ENCODE peak calls at places on chromosomes 5 and 9, in ten cellular contexts. F is right lobe of liver, G is HCT116, E is dorsolateral prefrontal cortex, J is breast epithelium, S is neural crest cell, Y is SK-N-SH, T is AG09319, W is upper lobe of right lung, I is cardiac muscle cell. L is an unnamed sample.

GRCh38 chr5:114387433-114387832 is 25.6 kb downstream of the KCNN2 start:
- DNase-seq in F (no peak), G (no peak), E (no peak), J (no peak), S (no peak), Y (no peak), T (no peak), W (no peak), I (no peak), L (no peak)

GRCh38 chr5:96661101-96661840 is 905 bp upstream of the CAST start:
- DNase-seq in F (peak), G (no peak), E (no peak), J (no peak), S (peak), Y (peak), T (no peak), W (no peak), I (peak), L (no peak)

GRCh38 chr9:80074439-80074838 is 502.7 kb downstream of the TLE4 start:
- DNase-seq in F (no peak), G (no peak), E (no peak), J (peak), S (no peak), Y (no peak), T (no peak), W (no peak), I (peak), L (no peak)

GRCh38 chr5:92890841-92891244 is 690.2 kb downstream of the NR2F1-AS1 start:
- DNase-seq in F (no peak), G (no peak), E (no peak), J (no peak), S (no peak), Y (no peak), T (no peak), W (no peak), I (no peak), L (no peak)

GRCh38 chr9:83563360-83563759 is 25.2 kb upstream of the FRMD3 start:
- DNase-seq in F (no peak), G (no peak), E (peak), J (no peak), S (no peak), Y (no peak), T (no peak), W (no peak), I (no peak), L (no peak)

GRCh38 chr9:117869287-117869686 is 165.1 kb downstream of the TLR4 start:
- DNase-seq in F (no peak), G (no peak), E (no peak), J (no peak), S (no peak), Y (no peak), T (no peak), W (no peak), I (no peak), L (no peak)

GRCh38 chr5:88172847-88173758 is 95.5 kb downstream of the TMEM161B start:
- DNase-seq in F (no peak), G (no peak), E (no peak), J (no peak), S (no peak), Y (no peak), T (no peak), W (no peak), I (no peak), L (no peak)

GRCh38 chr9:95373069-95373681 is 55.7 kb upstream of the FANCC start:
- DNase-seq in F (no peak), G (no peak), E (no peak), J (no peak), S (no peak), Y (peak), T (no peak), W (no peak), I (no peak), L (no peak)

GRCh38 chr5:132456553-132457361 is 33.8 kb downstream of the IRF1 start:
- DNase-seq in F (peak), G (no peak), E (no peak), J (no peak), S (no peak), Y (no peak), T (no peak), W (peak), I (no peak), L (no peak)

GRCh38 chr5:146466521-146467349 is 19.6 kb downstream of the TCERG1 start:
- DNase-seq in F (no peak), G (no peak), E (no peak), J (no peak), S (no peak), Y (peak), T (no peak), W (no peak), I (peak), L (no peak)

GRCh38 chr9:120396926-120397325 is 183.0 kb downstream of the CDK5RAP2 start:
- DNase-seq in F (no peak), G (no peak), E (no peak), J (no peak), S (no peak), Y (no peak), T (no peak), W (no peak), I (no peak), L (no peak)

GRCh38 chr5:125043781-125044391 is 297.4 kb upstream of the ZNF608 start:
- DNase-seq in F (peak), G (peak), E (no peak), J (peak), S (no peak), Y (peak), T (peak), W (peak), I (peak), L (no peak)
- TF ChIP-seq CTCF in F (no peak), G (no peak), E (no peak), J (no peak), S (no peak), Y (no peak), T (no peak), W (no peak), I (no peak), L (no peak)

GRCh38 chr5:173629628-173630027 is 13.2 kb upstream of the BOD1 start:
- DNase-seq in F (no peak), G (no peak), E (no peak), J (no peak), S (peak), Y (peak), T (no peak), W (no peak), I (no peak), L (no peak)
- TF ChIP-seq CTCF in F (peak), G (peak), E (peak), J (no peak), S (peak), Y (peak), T (no peak), W (no peak), I (peak), L (peak)

GRCh38 chr5:59842999-59843398 is 50.5 kb downstream of the PDE4D start:
- DNase-seq in F (no peak), G (no peak), E (no peak), J (no peak), S (no peak), Y (no peak), T (no peak), W (no peak), I (no peak), L (no peak)

GRCh38 chr5:59840200-59840601 is 53.3 kb downstream of the PDE4D start:
- DNase-seq in F (no peak), G (no peak), E (no peak), J (no peak), S (no peak), Y (peak), T (no peak), W (no peak), I (no peak), L (no peak)

GRCh38 chr5:59843511-59844230 is 49.9 kb downstream of the PDE4D start:
- DNase-seq in F (no peak), G (no peak), E (no peak), J (no peak), S (no peak), Y (no peak), T (no peak), W (no peak), I (no peak), L (no peak)

DNA sequence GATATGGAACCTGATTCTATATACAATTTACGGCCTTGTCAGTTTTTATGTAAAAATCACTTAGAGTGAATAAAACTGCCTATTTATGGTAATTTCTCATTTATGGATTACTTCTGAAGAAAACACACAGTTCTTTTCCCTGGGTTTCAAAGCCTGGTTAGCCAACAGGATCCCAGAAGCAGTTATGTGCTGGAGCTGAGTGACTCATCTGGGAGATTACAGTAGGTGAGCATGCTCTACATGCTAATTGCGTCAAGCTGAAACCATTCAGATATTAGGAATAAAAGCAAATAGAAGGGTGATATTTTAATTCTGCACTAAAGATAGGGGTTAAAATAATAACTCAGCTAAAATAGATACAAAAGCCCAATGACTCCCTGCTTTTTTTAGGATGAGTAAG is 47.8 kb downstream of the PDE4D start:
- DNase-seq in F (no peak), G (no peak), E (no peak), J (no peak), S (no peak), Y (no peak), T (no peak), W (no peak), I (no peak), L (no peak)
- TF ChIP-seq CTCF in F (no peak), G (no peak), E (no peak), J (no peak), S (no peak), Y (no peak), T (no peak), W (no peak), I (no peak), L (no peak)

GRCh38 chr5:168947212-168947868 is 353.6 kb downstream of the SLIT3 start:
- DNase-seq in F (peak), G (no peak), E (no peak), J (no peak), S (peak), Y (peak), T (no peak), W (no peak), I (peak), L (peak)

GRCh38 chr5:168948746-168949145 is 352.2 kb downstream of the SLIT3 start:
- DNase-seq in F (no peak), G (no peak), E (no peak), J (no peak), S (no peak), Y (peak), T (no peak), W (no peak), I (no peak), L (no peak)

GRCh38 chr5:168943999-168944398 is 356.9 kb downstream of the SLIT3 start:
- DNase-seq in F (no peak), G (no peak), E (no peak), J (no peak), S (no peak), Y (peak), T (no peak), W (no peak), I (peak), L (no peak)

GRCh38 chr5:168943485-168943884 is 357.5 kb downstream of the SLIT3 start:
- DNase-seq in F (no peak), G (no peak), E (no peak), J (no peak), S (no peak), Y (no peak), T (no peak), W (no peak), I (no peak), L (no peak)

GRCh38 chr5:168946363-168946762 is 354.6 kb downstream of the SLIT3 start:
- DNase-seq in F (no peak), G (no peak), E (no peak), J (no peak), S (peak), Y (peak), T (no peak), W (no peak), I (peak), L (no peak)
- TF ChIP-seq CTCF in F (no peak), G (peak), E (peak), J (no peak), S (peak), Y (peak), T (peak), W (no peak), I (peak), L (peak)

GRCh38 chr5:149828161-149829011 is 98.3 kb downstream of the PPARGC1B start:
- DNase-seq in F (peak), G (peak), E (peak), J (peak), S (peak), Y (peak), T (peak), W (peak), I (peak), L (peak)

GRCh38 chr5:149831492-149831891 is 101.4 kb downstream of the PPARGC1B start:
- DNase-seq in F (no peak), G (no peak), E (no peak), J (no peak), S (no peak), Y (no peak), T (no peak), W (no peak), I (no peak), L (no peak)

GRCh38 chr5:149827501-149827990 is 97.4 kb downstream of the PPARGC1B start:
- DNase-seq in F (no peak), G (no peak), E (no peak), J (no peak), S (no peak), Y (no peak), T (no peak), W (no peak), I (no peak), L (no peak)

GRCh38 chr5:149830579-149830978 is 100.5 kb downstream of the PPARGC1B start:
- DNase-seq in F (no peak), G (no peak), E (no peak), J (no peak), S (no peak), Y (no peak), T (no peak), W (no peak), I (no peak), L (no peak)

GRCh38 chr5:149829954-149830353 is 99.8 kb downstream of the PPARGC1B start:
- DNase-seq in F (no peak), G (no peak), E (no peak), J (no peak), S (no peak), Y (peak), T (no peak), W (no peak), I (no peak), L (no peak)
- TF ChIP-seq CTCF in F (no peak), G (peak), E (no peak), J (no peak), S (peak), Y (peak), T (peak), W (no peak), I (peak), L (peak)

DNA sequence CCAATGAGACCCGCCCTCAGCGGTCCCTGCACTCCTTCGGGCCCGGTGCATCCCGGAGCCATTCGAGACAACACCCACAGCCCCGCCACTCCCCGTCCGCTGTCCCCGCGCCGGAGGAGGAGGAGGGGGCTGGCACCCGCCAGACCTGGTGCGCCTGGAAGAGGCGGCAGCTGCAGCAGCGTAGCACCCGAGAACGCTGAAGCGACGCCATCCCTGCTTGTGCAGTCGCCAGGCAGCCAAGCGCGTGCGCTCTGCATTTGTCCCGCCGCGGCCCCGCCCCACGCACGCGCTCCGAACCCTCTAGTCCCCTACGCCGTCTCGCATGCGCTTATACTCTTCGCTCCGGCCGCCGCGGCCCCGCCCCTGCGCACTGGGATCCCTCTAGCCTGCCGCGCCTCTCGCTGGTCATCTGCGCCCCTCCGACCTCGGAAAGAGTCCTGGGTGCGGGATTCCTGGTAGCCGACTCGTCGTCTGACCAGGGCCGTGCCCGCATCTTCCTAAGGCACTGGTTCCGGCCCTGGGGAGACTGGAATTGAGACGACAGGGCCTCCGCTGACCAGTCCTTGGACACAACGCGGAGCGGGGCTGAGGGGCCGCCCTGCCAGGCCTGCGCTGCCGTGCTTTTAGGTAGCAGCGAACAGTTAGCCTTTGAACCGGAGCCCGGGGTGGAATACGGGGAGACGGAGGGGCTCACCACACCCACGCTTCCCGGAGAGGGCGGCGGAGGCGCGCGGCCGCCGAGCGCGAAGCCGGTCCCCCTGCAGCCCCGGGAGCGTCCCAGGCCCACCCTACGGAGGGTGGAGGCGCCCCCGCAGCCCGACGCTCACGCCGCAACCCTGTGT is at the start of gene MRNIP:
- DNase-seq in F (peak), G (peak), E (peak), J (peak), S (peak), Y (peak), T (peak), W (peak), I (peak), L (peak)
- TF ChIP-seq CTCF in F (peak), G (no peak), E (peak), J (no peak), S (no peak), Y (no peak), T (peak), W (no peak), I (peak), L (no peak)